ENCODE peak calls at places on chromosome 13, in five cellular contexts. One of them, this sample, is unnamed.
A peak's percentile ranks its signal among the peaks of the same experiment; 100 is the strongest.

GRCh38 chr13:84192125-84192524 is 309.9 kb upstream of the SLITRK1 start:
- DNase-seq in pancreas: no peak
- DNase-seq in mammary epithelial cell: peak; percentile 90
- DNase-seq in lower leg skin: no peak
- DNase-seq in AG10803: peak; percentile 87
- DNase-seq in this sample: no peak

GRCh38 chr13:101967216-101967615 is 434.6 kb downstream of the FGF14 start:
- DNase-seq in lower leg skin: no peak
- DNase-seq in AG10803: no peak
- DNase-seq in pancreas: no peak
- DNase-seq in mammary epithelial cell: no peak
- DNase-seq in this sample: no peak

GRCh38 chr13:51674276-51674675 is 90.0 kb downstream of the WDFY2 start:
- DNase-seq in lower leg skin: peak; percentile 92
- DNase-seq in AG10803: no peak
- DNase-seq in pancreas: peak; percentile 70
- DNase-seq in mammary epithelial cell: peak; percentile 93
- DNase-seq in this sample: no peak

GRCh38 chr13:76053181-76053580 is 417.1 kb downstream of the LMO7 start:
- DNase-seq in mammary epithelial cell: peak; percentile 42
- DNase-seq in lower leg skin: no peak
- DNase-seq in AG10803: no peak
- DNase-seq in pancreas: no peak
- DNase-seq in this sample: no peak

GRCh38 chr13:74005320-74006154 is 128.7 kb downstream of the KLF12 start:
- DNase-seq in lower leg skin: no peak
- DNase-seq in pancreas: no peak
- DNase-seq in mammary epithelial cell: no peak
- DNase-seq in AG10803: no peak
- DNase-seq in this sample: no peak

GRCh38 chr13:46142692-46143238 is 37.9 kb upstream of the CPB2 start:
- DNase-seq in mammary epithelial cell: no peak
- DNase-seq in lower leg skin: no peak
- DNase-seq in AG10803: no peak
- DNase-seq in pancreas: no peak
- DNase-seq in this sample: no peak

GRCh38 chr13:93517658-93518057 is 291.1 kb downstream of the GPC6 start:
- DNase-seq in mammary epithelial cell: no peak
- DNase-seq in AG10803: no peak
- DNase-seq in lower leg skin: no peak
- DNase-seq in pancreas: no peak
- DNase-seq in this sample: no peak

GRCh38 chr13:92573467-92574057 is 653.0 kb upstream of the GPC6 start:
- DNase-seq in mammary epithelial cell: no peak
- DNase-seq in AG10803: peak; percentile 2
- DNase-seq in lower leg skin: no peak
- DNase-seq in pancreas: no peak
- DNase-seq in this sample: no peak

GRCh38 chr13:33644607-33645543 is 173.1 kb upstream of the RFC3 start:
- DNase-seq in mammary epithelial cell: peak; percentile 39
- DNase-seq in AG10803: peak; percentile 93
- DNase-seq in pancreas: no peak
- DNase-seq in lower leg skin: no peak
- DNase-seq in this sample: no peak

GRCh38 chr13:90800082-90800746 is 547.3 kb upstream of the MIR17HG start:
- DNase-seq in lower leg skin: no peak
- DNase-seq in AG10803: no peak
- DNase-seq in pancreas: no peak
- DNase-seq in mammary epithelial cell: no peak
- DNase-seq in this sample: no peak

GRCh38 chr13:44299142-44299541 is 74.5 kb upstream of the SERP2 start:
- DNase-seq in AG10803: no peak
- DNase-seq in mammary epithelial cell: no peak
- DNase-seq in pancreas: no peak
- DNase-seq in lower leg skin: no peak
- DNase-seq in this sample: no peak

GRCh38 chr13:46367622-46368327 is 19.3 kb downstream of the RUBCNL start:
- DNase-seq in pancreas: no peak
- DNase-seq in mammary epithelial cell: peak; percentile 44
- DNase-seq in lower leg skin: no peak
- DNase-seq in AG10803: no peak
- DNase-seq in this sample: no peak

GRCh38 chr13:45812599-45813372 is 38.8 kb downstream of the SIAH3 start:
- DNase-seq in pancreas: no peak
- DNase-seq in AG10803: no peak
- DNase-seq in mammary epithelial cell: no peak
- DNase-seq in lower leg skin: no peak
- DNase-seq in this sample: no peak

GRCh38 chr13:80339841-80340642 is 884 bp downstream of the SPRY2 start:
- DNase-seq in mammary epithelial cell: peak; percentile 52
- DNase-seq in pancreas: peak; percentile 39
- DNase-seq in lower leg skin: peak; percentile 89
- DNase-seq in AG10803: no peak
- DNase-seq in this sample: no peak

GRCh38 chr13:114099191-114099590 is 33.2 kb downstream of the RASA3 start:
- DNase-seq in mammary epithelial cell: peak; percentile 49
- DNase-seq in AG10803: peak; percentile 95
- DNase-seq in pancreas: peak; percentile 38
- DNase-seq in lower leg skin: peak; percentile 94
- DNase-seq in this sample: no peak

GRCh38 chr13:112202266-112202665 is 135.3 kb downstream of the SOX1 start:
- DNase-seq in pancreas: no peak
- DNase-seq in lower leg skin: peak; percentile 81
- DNase-seq in mammary epithelial cell: no peak
- DNase-seq in AG10803: no peak
- DNase-seq in this sample: no peak

GRCh38 chr13:75636339-75637095 is 387 bp downstream of the LMO7 start:
- DNase-seq in pancreas: peak; percentile 6
- DNase-seq in mammary epithelial cell: peak; percentile 57
- DNase-seq in lower leg skin: no peak
- DNase-seq in AG10803: peak; percentile 56
- DNase-seq in this sample: no peak

GRCh38 chr13:81406639-81407292 is 1065.8 kb upstream of the SPRY2 start:
- DNase-seq in mammary epithelial cell: no peak
- DNase-seq in lower leg skin: no peak
- DNase-seq in pancreas: no peak
- DNase-seq in AG10803: no peak
- DNase-seq in this sample: no peak

GRCh38 chr13:20412761-20413355 is 112.8 kb downstream of the CRYL1 start:
- DNase-seq in AG10803: no peak
- DNase-seq in lower leg skin: peak; percentile 43
- DNase-seq in pancreas: no peak
- DNase-seq in mammary epithelial cell: no peak
- DNase-seq in this sample: no peak

GRCh38 chr13:33879044-33879596 is 61.2 kb downstream of the RFC3 start:
- DNase-seq in lower leg skin: no peak
- DNase-seq in AG10803: no peak
- DNase-seq in pancreas: no peak
- DNase-seq in mammary epithelial cell: no peak
- DNase-seq in this sample: no peak

GRCh38 chr13:84983321-84983720 is 815.9 kb downstream of the SLITRK6 start:
- DNase-seq in AG10803: no peak
- DNase-seq in lower leg skin: no peak
- DNase-seq in pancreas: no peak
- DNase-seq in mammary epithelial cell: no peak
- DNase-seq in this sample: no peak

GRCh38 chr13:25044071-25044470 is 51.9 kb upstream of the PABPC3 start:
- DNase-seq in AG10803: no peak
- DNase-seq in pancreas: no peak
- DNase-seq in mammary epithelial cell: no peak
- DNase-seq in lower leg skin: no peak
- DNase-seq in this sample: no peak

GRCh38 chr13:25042141-25042540 is 53.8 kb upstream of the PABPC3 start:
- DNase-seq in pancreas: no peak
- DNase-seq in lower leg skin: no peak
- DNase-seq in AG10803: no peak
- DNase-seq in mammary epithelial cell: no peak
- DNase-seq in this sample: no peak

GRCh38 chr13:25046985-25047660 is 48.8 kb upstream of the PABPC3 start:
- DNase-seq in AG10803: peak; percentile 12
- DNase-seq in mammary epithelial cell: peak; percentile 26
- DNase-seq in pancreas: no peak
- DNase-seq in lower leg skin: no peak
- DNase-seq in this sample: peak; percentile 31

GRCh38 chr13:25051065-25051464 is 44.9 kb upstream of the PABPC3 start:
- DNase-seq in mammary epithelial cell: no peak
- DNase-seq in pancreas: no peak
- DNase-seq in AG10803: no peak
- DNase-seq in lower leg skin: no peak
- DNase-seq in this sample: no peak

DNA sequence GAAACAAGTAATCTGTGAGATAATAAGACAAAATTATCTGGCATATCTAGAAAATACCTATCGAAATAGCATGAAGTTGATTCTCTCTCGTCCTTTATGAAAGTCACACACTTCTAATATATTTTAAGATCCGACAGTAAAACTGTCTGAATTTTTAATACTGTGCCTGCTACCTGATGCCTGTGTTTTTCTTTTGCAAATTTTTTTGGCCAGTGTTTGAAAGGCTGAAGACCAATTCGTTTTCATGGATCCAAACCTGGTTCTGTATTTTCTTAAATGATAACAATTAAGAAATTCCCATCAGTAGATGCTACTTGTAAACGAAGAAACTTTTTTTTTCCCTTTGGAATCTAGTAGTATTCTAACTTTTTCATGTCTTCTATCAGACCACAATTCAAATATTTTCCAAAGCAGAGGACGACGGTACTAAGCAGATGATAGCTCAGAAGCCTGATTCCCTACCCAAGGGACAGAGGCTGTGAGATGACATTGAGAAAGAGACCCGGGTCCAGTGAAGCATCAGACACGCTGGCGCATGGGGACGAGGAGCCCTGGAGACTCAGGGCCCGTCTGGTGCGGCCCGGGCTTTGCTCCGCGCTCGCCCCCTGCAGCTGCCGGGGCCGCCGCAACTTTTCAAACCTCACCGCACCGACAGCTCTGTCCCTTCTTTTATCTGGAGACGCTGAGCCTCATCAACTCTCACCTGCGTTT is 49.5 kb upstream of the PABPC3 start:
- DNase-seq in mammary epithelial cell: no peak
- DNase-seq in pancreas: no peak
- DNase-seq in lower leg skin: no peak
- DNase-seq in AG10803: no peak
- DNase-seq in this sample: no peak
- TF ChIP-seq CTCF in mammary epithelial cell: no peak
- TF ChIP-seq CTCF in pancreas: no peak
- TF ChIP-seq CTCF in lower leg skin: no peak
- TF ChIP-seq CTCF in AG10803: no peak
- TF ChIP-seq CTCF in this sample: no peak

GRCh38 chr13:104740616-104741222 is 1674.5 kb upstream of the SLC10A2 start:
- DNase-seq in lower leg skin: no peak
- DNase-seq in AG10803: no peak
- DNase-seq in mammary epithelial cell: no peak
- DNase-seq in pancreas: no peak
- DNase-seq in this sample: no peak

GRCh38 chr13:104737713-104738112 is 1671.5 kb upstream of the SLC10A2 start:
- DNase-seq in AG10803: no peak
- DNase-seq in lower leg skin: no peak
- DNase-seq in pancreas: no peak
- DNase-seq in mammary epithelial cell: no peak
- DNase-seq in this sample: no peak
- TF ChIP-seq CTCF in AG10803: no peak
- TF ChIP-seq CTCF in lower leg skin: no peak
- TF ChIP-seq CTCF in pancreas: no peak
- TF ChIP-seq CTCF in mammary epithelial cell: no peak
- TF ChIP-seq CTCF in this sample: no peak

DNA sequence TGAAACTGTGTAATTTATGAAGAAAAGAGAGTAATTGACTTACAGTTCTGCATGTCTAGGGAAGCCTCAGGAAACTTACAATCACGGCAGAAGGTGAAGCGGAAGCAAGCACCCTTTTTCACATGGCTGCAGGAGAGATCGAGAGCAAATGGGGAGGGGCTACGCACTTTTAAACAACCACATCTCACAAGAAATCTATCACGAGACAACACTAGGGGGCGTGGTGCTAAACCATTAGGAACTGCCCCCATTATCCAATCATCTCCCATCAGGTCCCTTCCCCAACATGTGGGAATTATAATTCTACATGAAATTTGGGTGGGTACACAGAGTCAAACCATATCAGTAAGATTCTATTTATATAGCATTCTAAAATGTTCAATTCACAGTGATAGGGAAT is 114.8 kb upstream of the TRPC4 start:
- DNase-seq in pancreas: no peak
- DNase-seq in mammary epithelial cell: no peak
- DNase-seq in lower leg skin: no peak
- DNase-seq in AG10803: no peak
- DNase-seq in this sample: no peak
- TF ChIP-seq CTCF in pancreas: no peak
- TF ChIP-seq CTCF in mammary epithelial cell: no peak
- TF ChIP-seq CTCF in lower leg skin: no peak
- TF ChIP-seq CTCF in AG10803: no peak
- TF ChIP-seq CTCF in this sample: peak; percentile 29

GRCh38 chr13:30681489-30682242 is 53.7 kb upstream of the ALOX5AP start:
- DNase-seq in mammary epithelial cell: no peak
- DNase-seq in lower leg skin: no peak
- DNase-seq in AG10803: peak; percentile 77
- DNase-seq in pancreas: no peak
- DNase-seq in this sample: no peak

GRCh38 chr13:30673669-30674521 is 56.2 kb downstream of the USPL1 start:
- DNase-seq in pancreas: peak; percentile 86
- DNase-seq in lower leg skin: peak; percentile 98
- DNase-seq in AG10803: peak; percentile 87
- DNase-seq in mammary epithelial cell: peak; percentile 81
- DNase-seq in this sample: peak; percentile 46

GRCh38 chr13:30676672-30677071 is 58.7 kb upstream of the ALOX5AP start:
- DNase-seq in mammary epithelial cell: peak; percentile 43
- DNase-seq in AG10803: peak; percentile 26
- DNase-seq in lower leg skin: no peak
- DNase-seq in pancreas: no peak
- DNase-seq in this sample: no peak

GRCh38 chr13:30685320-30685859 is 50.0 kb upstream of the ALOX5AP start:
- DNase-seq in mammary epithelial cell: no peak
- DNase-seq in pancreas: no peak
- DNase-seq in AG10803: no peak
- DNase-seq in lower leg skin: no peak
- DNase-seq in this sample: no peak

DNA sequence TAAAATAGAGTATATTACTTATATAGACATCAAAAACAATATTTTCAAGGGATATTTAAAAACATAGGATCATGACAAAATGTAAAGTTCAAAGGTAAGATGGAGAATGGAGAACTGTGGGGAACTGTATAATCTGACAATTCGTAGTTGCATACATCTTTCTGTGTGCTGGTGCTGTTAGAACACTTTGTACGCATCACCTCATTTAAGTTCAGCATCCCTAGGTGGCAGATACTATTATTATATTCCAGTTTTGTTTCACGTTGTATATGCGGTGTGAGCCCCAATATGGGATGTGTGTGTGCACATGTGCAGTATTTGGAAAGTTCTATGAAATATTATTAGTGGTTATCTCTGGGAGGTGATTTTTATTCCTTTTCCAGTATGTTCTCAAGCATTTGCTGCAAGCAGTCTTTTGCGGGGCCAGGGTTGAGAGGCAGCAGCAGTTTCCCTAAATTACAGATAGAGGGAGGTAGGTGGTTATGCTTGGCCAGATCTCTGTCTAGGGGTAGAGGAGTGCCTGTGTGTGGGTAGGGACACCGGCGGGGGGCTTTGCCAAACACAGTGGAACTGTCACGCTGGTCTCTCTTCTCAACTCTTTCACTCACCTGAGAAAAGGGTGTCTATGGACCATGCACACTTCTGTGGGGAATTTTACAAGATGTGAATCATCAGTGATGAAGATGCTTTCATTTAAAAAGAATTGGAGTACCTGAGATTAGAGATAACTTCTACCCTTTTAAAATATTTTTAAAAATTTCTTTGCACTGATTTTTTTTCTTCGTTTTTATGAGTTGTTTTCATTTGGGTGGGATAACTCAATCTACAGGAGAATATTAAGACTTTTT is 55.6 kb upstream of the ALOX5AP start:
- DNase-seq in mammary epithelial cell: no peak
- DNase-seq in lower leg skin: no peak
- DNase-seq in AG10803: peak; percentile 32
- DNase-seq in pancreas: no peak
- DNase-seq in this sample: no peak
- TF ChIP-seq CTCF in mammary epithelial cell: peak; percentile 47
- TF ChIP-seq CTCF in lower leg skin: no peak
- TF ChIP-seq CTCF in AG10803: peak; percentile 70
- TF ChIP-seq CTCF in pancreas: peak; percentile 12
- TF ChIP-seq CTCF in this sample: peak; percentile 44

This sample was measured in D721Med.